ENCODE peak calls at places on chromosomes 13 and 19, in six cellular contexts. P, S, N, O, Y and C are unnamed samples.

GRCh38 chr13:85631801-85632200 is 167.4 kb downstream of the SLITRK6 start:
- DNase-seq in Y (no peak), O (no peak), P (no peak), S (no peak), N (no peak), C (peak)

GRCh38 chr13:110531671-110532083 is 29.8 kb downstream of the RAB20 start:
- DNase-seq in S (no peak), P (no peak), O (no peak), N (no peak), Y (no peak), C (no peak)

GRCh38 chr13:21483748-21484147 is 24.6 kb upstream of the ZDHHC20 start:
- DNase-seq in Y (no peak), O (no peak), S (no peak), N (no peak), P (no peak), C (no peak)

GRCh38 chr13:114057131-114058050 is 75.0 kb downstream of the RASA3 start:
- DNase-seq in P (no peak), N (no peak), S (no peak), Y (no peak), O (no peak), C (no peak)

GRCh38 chr19:23999821-24000610 is 85.3 kb downstream of the ZNF726 start:
- DNase-seq in Y (no peak), N (no peak), P (no peak), S (no peak), O (no peak), C (no peak)

GRCh38 chr13:114100446-114101320 is 31.7 kb downstream of the RASA3 start:
- DNase-seq in Y (peak), P (peak), N (no peak), O (no peak), S (no peak), C (no peak)

GRCh38 chr13:41148421-41149283 is 16.1 kb upstream of the KBTBD6 start:
- DNase-seq in O (no peak), N (no peak), Y (no peak), S (no peak), P (no peak), C (no peak)

GRCh38 chr19:11092181-11092538 is 2.9 kb downstream of the LDLR start:
- DNase-seq in P (peak), N (no peak), Y (no peak), S (no peak), O (no peak), C (no peak)

GRCh38 chr13:104831823-104832222 is 1703.6 kb downstream of the EFNB2 start:
- DNase-seq in Y (no peak), O (no peak), P (no peak), N (no peak), S (no peak), C (no peak)

GRCh38 chr13:87941244-87941643 is 270.1 kb downstream of the SLITRK5 start:
- DNase-seq in O (no peak), N (no peak), P (no peak), S (no peak), Y (no peak), C (no peak)

GRCh38 chr19:52034051-52034728 is 6.0 kb upstream of the ZNF614 start:
- DNase-seq in P (no peak), Y (no peak), N (no peak), O (no peak), S (peak), C (no peak)

GRCh38 chr13:80924596-80924995 is 583.7 kb upstream of the SPRY2 start:
- DNase-seq in O (no peak), N (no peak), S (no peak), P (no peak), Y (no peak), C (no peak)

GRCh38 chr19:4722671-4723464 is 774 bp downstream of the DPP9 start:
- DNase-seq in O (no peak), P (peak), S (peak), Y (no peak), N (no peak), C (no peak)

GRCh38 chr19:38666662-38667448 is 19.4 kb downstream of the ACTN4 start:
- DNase-seq in Y (no peak), N (no peak), S (peak), P (peak), O (no peak), C (no peak)

GRCh38 chr13:66424417-66424816 is 805.7 kb downstream of the PCDH9 start:
- DNase-seq in S (peak), Y (no peak), O (no peak), N (no peak), P (no peak), C (peak)

GRCh38 chr13:24215732-24216131 is 55.2 kb downstream of the SPATA13 start:
- DNase-seq in S (no peak), Y (no peak), O (no peak), N (no peak), P (no peak), C (no peak)

GRCh38 chr13:111393221-111393790 is 72.9 kb downstream of the TEX29 start:
- DNase-seq in Y (peak), N (no peak), O (no peak), P (no peak), S (no peak), C (no peak)

GRCh38 chr13:110680852-110681251 is 25.1 kb downstream of the CARS2 start:
- DNase-seq in N (peak), O (no peak), P (peak), S (peak), Y (no peak), C (no peak)

GRCh38 chr19:10748195-10748923 is 30.5 kb downstream of the DNM2 start:
- DNase-seq in O (no peak), S (no peak), Y (no peak), N (no peak), P (no peak), C (no peak)

GRCh38 chr13:97329331-97329730 is 104.6 kb upstream of the RAP2A start:
- DNase-seq in P (no peak), Y (no peak), N (no peak), S (no peak), O (no peak), C (no peak)

GRCh38 chr13:27374126-27374613 is 50.2 kb upstream of the GTF3A start:
- DNase-seq in P (no peak), O (no peak), Y (no peak), S (no peak), N (no peak), C (no peak)

GRCh38 chr19:6672693-6673290 is 2.8 kb upstream of the TNFSF14 start:
- DNase-seq in P (no peak), O (no peak), S (no peak), N (no peak), Y (no peak), C (no peak)

GRCh38 chr13:27131202-27131623 is 40.4 kb downstream of the USP12 start:
- DNase-seq in Y (peak), N (no peak), P (peak), O (no peak), S (peak), C (no peak)

GRCh38 chr13:106372199-106373160 is 163.0 kb downstream of the EFNB2 start:
- DNase-seq in O (no peak), P (no peak), S (no peak), N (no peak), Y (no peak), C (peak)

GRCh38 chr19:16825312-16826168 is 3.7 kb upstream of the SIN3B start:
- DNase-seq in N (no peak), P (no peak), S (peak), O (no peak), Y (no peak), C (no peak)

GRCh38 chr19:46192990-46193650 is 36.4 kb upstream of the IGFL1 start:
- DNase-seq in O (no peak), N (no peak), S (peak), P (no peak), Y (peak), C (peak)

GRCh38 chr13:90084684-90085290 is 1262.7 kb upstream of the MIR17HG start:
- DNase-seq in P (no peak), O (no peak), N (no peak), Y (no peak), S (no peak), C (peak)

GRCh38 chr13:49113526-49114286 is 106.4 kb upstream of the MLNR start:
- DNase-seq in S (peak), P (no peak), O (no peak), Y (no peak), N (no peak), C (no peak)

GRCh38 chr13:99663908-99664307 is 162.6 kb downstream of the TM9SF2 start:
- DNase-seq in O (no peak), Y (no peak), N (no peak), P (no peak), S (no peak), C (no peak)

GRCh38 chr13:45479661-45480060 is 14.9 kb downstream of the COG3 start:
- DNase-seq in O (no peak), P (no peak), S (no peak), Y (no peak), N (no peak), C (no peak)

GRCh38 chr13:37263881-37264280 is 158.4 kb upstream of the CSNK1A1L start:
- DNase-seq in P (no peak), O (no peak), N (no peak), Y (no peak), S (no peak), C (no peak)

GRCh38 chr19:44005968-44006367 is 3.2 kb downstream of the ZNF230 start:
- DNase-seq in S (peak), Y (no peak), N (no peak), O (no peak), P (no peak), C (no peak)

GRCh38 chr13:28268800-28269223 is 130.5 kb downstream of the PAN3 start:
- DNase-seq in O (no peak), N (no peak), Y (no peak), P (peak), S (no peak), C (no peak)

GRCh38 chr13:28503182-28503980 is 8.5 kb upstream of the FLT1 start:
- DNase-seq in N (no peak), Y (no peak), P (no peak), S (no peak), O (no peak), C (no peak)

GRCh38 chr19:33745297-33745696 is 51.4 kb upstream of the KCTD15 start:
- DNase-seq in Y (no peak), O (no peak), P (no peak), S (no peak), N (no peak), C (no peak)

GRCh38 chr19:27746691-27747380 is 1466.1 kb downstream of the UQCRFS1 start:
- DNase-seq in S (no peak), O (peak), P (no peak), Y (no peak), N (peak), C (no peak)

GRCh38 chr13:88887045-88887662 is 1216.0 kb downstream of the SLITRK5 start:
- DNase-seq in Y (no peak), N (no peak), P (no peak), O (no peak), S (no peak), C (no peak)

GRCh38 chr19:10471909-10472308 is 31.2 kb downstream of the KEAP1 start:
- DNase-seq in N (no peak), P (no peak), O (no peak), Y (no peak), S (peak), C (no peak)

DNA sequence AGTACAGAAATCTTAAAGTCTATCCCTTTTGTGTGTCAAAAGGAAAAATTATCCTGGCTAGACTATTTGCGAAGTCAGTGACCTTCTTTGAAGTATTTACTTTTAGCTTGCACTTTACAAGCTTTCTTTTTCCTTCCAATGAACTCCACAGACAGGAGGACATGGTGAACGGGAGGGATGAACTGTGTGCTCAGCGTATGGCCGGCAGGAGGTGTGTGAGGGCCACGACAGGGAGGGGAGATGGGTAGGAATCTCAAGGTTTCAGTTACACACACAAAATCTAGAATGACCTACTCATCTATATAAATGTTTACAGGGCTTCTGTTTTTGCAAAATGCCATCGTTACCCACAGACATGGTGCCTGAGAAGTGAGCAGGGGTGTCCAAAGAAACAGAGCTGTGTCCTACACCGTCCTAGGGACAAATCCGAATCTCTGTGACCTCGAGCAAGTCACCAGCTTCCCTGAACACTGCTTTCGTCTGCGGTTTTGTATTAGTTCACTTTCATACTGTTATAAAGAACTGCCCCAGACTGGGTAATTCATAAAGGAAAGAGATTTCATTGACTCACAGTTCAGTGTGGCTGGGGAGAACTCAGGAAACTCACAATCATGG is 537.2 kb downstream of the LIG4 start:
- DNase-seq in P (no peak), O (no peak), N (no peak), Y (no peak), S (peak), C (no peak)
- TF ChIP-seq CTCF in P (no peak), O (peak), N (peak), Y (no peak), S (no peak), C (peak)

DNA sequence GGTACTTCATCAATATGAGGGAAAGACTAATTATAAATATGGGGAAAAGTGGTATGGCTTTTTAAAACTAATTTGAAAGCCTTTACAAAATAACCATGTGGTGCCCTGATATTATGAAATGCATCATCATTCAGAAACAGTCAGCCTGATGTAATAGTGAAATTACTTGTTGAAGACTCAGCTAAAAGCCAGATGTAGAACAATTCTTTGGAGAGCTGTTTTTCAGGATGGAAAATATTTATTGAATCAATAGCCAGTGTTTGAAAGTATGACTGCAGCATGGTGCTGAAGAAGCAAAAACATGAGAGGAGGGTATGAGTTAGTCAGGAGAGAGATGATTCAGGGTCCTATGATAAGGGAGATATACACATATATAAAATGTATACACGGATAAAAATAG is 2476.5 kb downstream of the PCDH9 start:
- DNase-seq in O (no peak), N (no peak), Y (no peak), P (no peak), S (no peak), C (peak)
- TF ChIP-seq CTCF in O (no peak), N (no peak), Y (no peak), P (no peak), S (no peak), C (no peak)

GRCh38 chr19:8363803-8364771 is at the start of gene ANGPTL4:
- DNase-seq in O (no peak), Y (no peak), N (peak), P (peak), S (peak), C (no peak)
- TF ChIP-seq CTCF in O (no peak), Y (no peak), N (peak), P (no peak), S (no peak), C (peak)

GRCh38 chr19:35790981-35791813 is 15.8 kb downstream of the ARHGAP33 start:
- DNase-seq in N (no peak), S (no peak), O (no peak), Y (no peak), P (no peak), C (no peak)
- TF ChIP-seq CTCF in N (no peak), S (no peak), O (peak), Y (no peak), P (peak), C (peak)

DNA sequence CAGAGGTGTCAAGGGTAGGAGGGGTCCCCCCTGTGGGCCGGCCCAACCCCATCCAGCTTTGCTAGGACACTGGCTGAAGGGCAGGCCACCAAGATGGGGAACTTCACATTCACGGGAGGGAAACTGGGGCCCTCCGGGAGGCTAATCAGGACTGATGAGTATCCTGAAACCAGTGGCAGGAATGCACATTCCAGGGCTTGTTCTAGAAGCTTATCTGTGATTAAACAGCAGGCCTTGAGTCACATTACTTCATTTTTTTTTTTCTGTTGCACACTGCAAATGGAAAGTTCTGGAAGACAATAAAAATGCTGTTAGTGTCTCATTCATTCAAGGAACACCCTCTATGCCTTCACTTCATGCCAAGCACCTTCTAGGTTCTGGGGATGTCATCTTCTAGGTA is 15.5 kb upstream of the SIGLEC11 start:
- DNase-seq in O (no peak), P (no peak), N (no peak), S (no peak), Y (peak), C (no peak)
- TF ChIP-seq CTCF in O (no peak), P (no peak), N (no peak), S (no peak), Y (no peak), C (no peak)

GRCh38 chr19:862529-863304 is 3.3 kb downstream of the CFD start:
- DNase-seq in Y (peak), N (peak), S (peak), P (peak), O (peak), C (no peak)

GRCh38 chr19:861756-862528 is 2.5 kb downstream of the CFD start:
- DNase-seq in S (peak), P (peak), O (peak), N (peak), Y (peak), C (no peak)

GRCh38 chr19:861099-861755 is 1.8 kb downstream of the CFD start:
- DNase-seq in S (no peak), N (no peak), P (no peak), Y (no peak), O (no peak), C (no peak)

GRCh38 chr19:858868-859843 is at the start of gene CFD:
- DNase-seq in P (no peak), S (no peak), O (no peak), Y (no peak), N (no peak), C (no peak)

DNA sequence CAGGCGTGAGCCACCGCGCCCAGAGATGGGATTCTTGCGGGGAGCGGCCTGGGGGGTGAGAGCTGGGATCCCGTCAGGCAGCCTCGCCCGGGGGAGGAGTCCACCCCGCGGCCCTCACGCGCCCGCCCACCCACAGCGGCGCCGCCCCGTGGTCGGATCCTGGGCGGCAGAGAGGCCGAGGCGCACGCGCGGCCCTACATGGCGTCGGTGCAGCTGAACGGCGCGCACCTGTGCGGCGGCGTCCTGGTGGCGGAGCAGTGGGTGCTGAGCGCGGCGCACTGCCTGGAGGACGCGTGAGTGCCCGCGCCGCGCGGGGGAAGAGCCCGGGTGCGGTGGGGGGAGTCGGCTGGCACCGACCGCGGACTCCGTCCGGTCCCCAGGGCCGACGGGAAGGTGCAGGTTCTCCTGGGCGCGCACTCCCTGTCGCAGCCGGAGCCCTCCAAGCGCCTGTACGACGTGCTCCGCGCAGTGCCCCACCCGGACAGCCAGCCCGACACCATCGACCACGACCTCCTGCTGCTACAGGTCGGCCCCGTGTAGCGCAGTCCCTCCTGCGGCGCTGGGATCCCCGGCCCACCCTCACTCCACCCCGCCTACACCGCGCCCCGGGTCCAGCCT is 1.1 kb downstream of the CFD start:
- DNase-seq in O (no peak), S (peak), N (no peak), P (peak), Y (no peak), C (no peak)
- TF ChIP-seq CTCF in O (no peak), S (no peak), N (no peak), P (peak), Y (peak), C (no peak)

GRCh38 chr19:19110410-19111137 is 27.7 kb downstream of the TMEM161A start:
- DNase-seq in Y (no peak), N (peak), O (no peak), P (peak), S (no peak), C (no peak)
- TF ChIP-seq CTCF in Y (peak), N (peak), O (peak), P (peak), S (no peak), C (no peak)